ENCODE peak calls at places on chromosomes 2 and 18, in six cellular contexts. One of them, this sample, is unnamed.

GRCh38 chr2:29462293-29462692 is 347.1 kb downstream of the CLIP4 start:
- DNase-seq in RWPE2: no peak
- DNase-seq in fibroblast of pulmonary artery: peak
- DNase-seq in psoas muscle: no peak
- DNase-seq in prostate gland: no peak
- DNase-seq in brain microvascular endothelial cell: peak
- DNase-seq in this sample: no peak

GRCh38 chr2:172148246-172148645 is 45.5 kb upstream of the DLX2 start:
- DNase-seq in RWPE2: no peak
- DNase-seq in fibroblast of pulmonary artery: no peak
- DNase-seq in psoas muscle: no peak
- DNase-seq in prostate gland: no peak
- DNase-seq in brain microvascular endothelial cell: no peak
- DNase-seq in this sample: no peak

GRCh38 chr18:55501594-55502345 is 86.2 kb downstream of the TCF4 start:
- DNase-seq in RWPE2: no peak
- DNase-seq in fibroblast of pulmonary artery: peak
- DNase-seq in psoas muscle: no peak
- DNase-seq in prostate gland: no peak
- DNase-seq in brain microvascular endothelial cell: no peak
- DNase-seq in this sample: no peak

GRCh38 chr2:8488001-8488738 is 193.7 kb upstream of the ID2 start:
- DNase-seq in RWPE2: no peak
- DNase-seq in fibroblast of pulmonary artery: peak
- DNase-seq in psoas muscle: no peak
- DNase-seq in prostate gland: no peak
- DNase-seq in brain microvascular endothelial cell: no peak
- DNase-seq in this sample: no peak

GRCh38 chr2:104874230-104874629 is 20.3 kb downstream of the POU3F3 start:
- DNase-seq in RWPE2: no peak
- DNase-seq in fibroblast of pulmonary artery: no peak
- DNase-seq in psoas muscle: no peak
- DNase-seq in prostate gland: no peak
- DNase-seq in brain microvascular endothelial cell: no peak
- DNase-seq in this sample: no peak

GRCh38 chr2:142682528-142682927 is 194.9 kb upstream of the KYNU start:
- DNase-seq in RWPE2: no peak
- DNase-seq in fibroblast of pulmonary artery: peak
- DNase-seq in psoas muscle: no peak
- DNase-seq in prostate gland: no peak
- DNase-seq in brain microvascular endothelial cell: peak
- DNase-seq in this sample: no peak

GRCh38 chr2:43212931-43213330 is 13.5 kb downstream of the ZFP36L2 start:
- DNase-seq in RWPE2: no peak
- DNase-seq in fibroblast of pulmonary artery: no peak
- DNase-seq in psoas muscle: no peak
- DNase-seq in prostate gland: no peak
- DNase-seq in brain microvascular endothelial cell: no peak
- DNase-seq in this sample: no peak

GRCh38 chr2:223465793-223466192 is 136.4 kb downstream of the SCG2 start:
- DNase-seq in RWPE2: peak
- DNase-seq in fibroblast of pulmonary artery: peak
- DNase-seq in psoas muscle: peak
- DNase-seq in prostate gland: peak
- DNase-seq in brain microvascular endothelial cell: peak
- DNase-seq in this sample: no peak

GRCh38 chr18:68085251-68085650 is 568.7 kb upstream of the DSEL start:
- DNase-seq in RWPE2: no peak
- DNase-seq in fibroblast of pulmonary artery: no peak
- DNase-seq in psoas muscle: no peak
- DNase-seq in prostate gland: no peak
- DNase-seq in brain microvascular endothelial cell: no peak
- DNase-seq in this sample: no peak

GRCh38 chr2:206217743-206218520 is 56.5 kb upstream of the ZDBF2 start:
- DNase-seq in RWPE2: no peak
- DNase-seq in fibroblast of pulmonary artery: peak
- DNase-seq in psoas muscle: no peak
- DNase-seq in prostate gland: no peak
- DNase-seq in brain microvascular endothelial cell: no peak
- DNase-seq in this sample: no peak

GRCh38 chr2:25514043-25514627 is 159.2 kb downstream of the DTNB start:
- DNase-seq in RWPE2: no peak
- DNase-seq in fibroblast of pulmonary artery: no peak
- DNase-seq in psoas muscle: no peak
- DNase-seq in prostate gland: no peak
- DNase-seq in brain microvascular endothelial cell: no peak
- DNase-seq in this sample: no peak

GRCh38 chr2:81550277-81550676 is 1245.7 kb upstream of the LRRTM1 start:
- DNase-seq in RWPE2: no peak
- DNase-seq in fibroblast of pulmonary artery: no peak
- DNase-seq in psoas muscle: no peak
- DNase-seq in prostate gland: no peak
- DNase-seq in brain microvascular endothelial cell: no peak
- DNase-seq in this sample: no peak

GRCh38 chr2:200471324-200471848 is 38.5 kb downstream of the KCTD18 start:
- DNase-seq in RWPE2: no peak
- DNase-seq in fibroblast of pulmonary artery: peak
- DNase-seq in psoas muscle: no peak
- DNase-seq in prostate gland: no peak
- DNase-seq in brain microvascular endothelial cell: no peak
- DNase-seq in this sample: no peak

GRCh38 chr2:190533968-190534309 is 583 bp downstream of the NEMP2 start:
- DNase-seq in RWPE2: no peak
- DNase-seq in fibroblast of pulmonary artery: no peak
- DNase-seq in psoas muscle: no peak
- DNase-seq in prostate gland: no peak
- DNase-seq in brain microvascular endothelial cell: no peak
- DNase-seq in this sample: no peak

GRCh38 chr18:41530959-41531358 is 424.1 kb upstream of the PIK3C3 start:
- DNase-seq in RWPE2: no peak
- DNase-seq in fibroblast of pulmonary artery: no peak
- DNase-seq in psoas muscle: no peak
- DNase-seq in prostate gland: no peak
- DNase-seq in brain microvascular endothelial cell: no peak
- DNase-seq in this sample: no peak

GRCh38 chr2:200308421-200309295 is 2.2 kb downstream of the SPATS2L start:
- DNase-seq in RWPE2: no peak
- DNase-seq in fibroblast of pulmonary artery: peak
- DNase-seq in psoas muscle: no peak
- DNase-seq in prostate gland: peak
- DNase-seq in brain microvascular endothelial cell: no peak
- DNase-seq in this sample: no peak

GRCh38 chr2:230075988-230076631 is 7.4 kb upstream of the SLC16A14 start:
- DNase-seq in RWPE2: no peak
- DNase-seq in fibroblast of pulmonary artery: no peak
- DNase-seq in psoas muscle: no peak
- DNase-seq in prostate gland: no peak
- DNase-seq in brain microvascular endothelial cell: no peak
- DNase-seq in this sample: no peak

GRCh38 chr2:149629003-149629402 is 41.4 kb upstream of the MMADHC start:
- DNase-seq in RWPE2: no peak
- DNase-seq in fibroblast of pulmonary artery: no peak
- DNase-seq in psoas muscle: no peak
- DNase-seq in prostate gland: no peak
- DNase-seq in brain microvascular endothelial cell: no peak
- DNase-seq in this sample: no peak

GRCh38 chr2:81093031-81093430 is 788.5 kb upstream of the LRRTM1 start:
- DNase-seq in RWPE2: no peak
- DNase-seq in fibroblast of pulmonary artery: no peak
- DNase-seq in psoas muscle: no peak
- DNase-seq in prostate gland: no peak
- DNase-seq in brain microvascular endothelial cell: no peak
- DNase-seq in this sample: no peak

GRCh38 chr2:148244593-148245292 is 223.9 kb downstream of the MBD5 start:
- DNase-seq in RWPE2: no peak
- DNase-seq in fibroblast of pulmonary artery: peak
- DNase-seq in psoas muscle: no peak
- DNase-seq in prostate gland: no peak
- DNase-seq in brain microvascular endothelial cell: peak
- DNase-seq in this sample: no peak

GRCh38 chr2:54610700-54611099 is 112.8 kb upstream of the EML6 start:
- DNase-seq in RWPE2: no peak
- DNase-seq in fibroblast of pulmonary artery: no peak
- DNase-seq in psoas muscle: no peak
- DNase-seq in prostate gland: no peak
- DNase-seq in brain microvascular endothelial cell: no peak
- DNase-seq in this sample: no peak

GRCh38 chr2:81598437-81598836 is 1293.9 kb upstream of the LRRTM1 start:
- DNase-seq in RWPE2: no peak
- DNase-seq in fibroblast of pulmonary artery: no peak
- DNase-seq in psoas muscle: no peak
- DNase-seq in prostate gland: no peak
- DNase-seq in brain microvascular endothelial cell: no peak
- DNase-seq in this sample: no peak

GRCh38 chr18:78445880-78446279 is 533.7 kb upstream of the SALL3 start:
- DNase-seq in RWPE2: no peak
- DNase-seq in fibroblast of pulmonary artery: no peak
- DNase-seq in psoas muscle: no peak
- DNase-seq in prostate gland: no peak
- DNase-seq in brain microvascular endothelial cell: no peak
- DNase-seq in this sample: no peak

GRCh38 chr18:78448106-78448505 is 531.5 kb upstream of the SALL3 start:
- DNase-seq in RWPE2: no peak
- DNase-seq in fibroblast of pulmonary artery: no peak
- DNase-seq in psoas muscle: no peak
- DNase-seq in prostate gland: no peak
- DNase-seq in brain microvascular endothelial cell: no peak
- DNase-seq in this sample: no peak
- TF ChIP-seq CTCF in RWPE2: peak
- TF ChIP-seq CTCF in fibroblast of pulmonary artery: no peak
- TF ChIP-seq CTCF in psoas muscle: no peak
- TF ChIP-seq CTCF in prostate gland: no peak
- TF ChIP-seq CTCF in brain microvascular endothelial cell: no peak
- TF ChIP-seq CTCF in this sample: no peak

GRCh38 chr18:666628-667027 is 9.2 kb downstream of the TYMS start:
- DNase-seq in RWPE2: no peak
- DNase-seq in fibroblast of pulmonary artery: no peak
- DNase-seq in psoas muscle: no peak
- DNase-seq in prostate gland: no peak
- DNase-seq in brain microvascular endothelial cell: no peak
- DNase-seq in this sample: no peak

GRCh38 chr18:670456-670996 is 13.1 kb downstream of the TYMS start:
- DNase-seq in RWPE2: no peak
- DNase-seq in fibroblast of pulmonary artery: no peak
- DNase-seq in psoas muscle: no peak
- DNase-seq in prostate gland: no peak
- DNase-seq in brain microvascular endothelial cell: no peak
- DNase-seq in this sample: no peak

GRCh38 chr18:671405-671804 is 14.0 kb downstream of the TYMS start:
- DNase-seq in RWPE2: no peak
- DNase-seq in fibroblast of pulmonary artery: no peak
- DNase-seq in psoas muscle: no peak
- DNase-seq in prostate gland: no peak
- DNase-seq in brain microvascular endothelial cell: no peak
- DNase-seq in this sample: no peak

GRCh38 chr18:668263-668662 is 10.8 kb downstream of the TYMS start:
- DNase-seq in RWPE2: no peak
- DNase-seq in fibroblast of pulmonary artery: no peak
- DNase-seq in psoas muscle: no peak
- DNase-seq in prostate gland: no peak
- DNase-seq in brain microvascular endothelial cell: no peak
- DNase-seq in this sample: no peak

GRCh38 chr18:669077-669476 is 11.6 kb downstream of the TYMS start:
- DNase-seq in RWPE2: no peak
- DNase-seq in fibroblast of pulmonary artery: no peak
- DNase-seq in psoas muscle: no peak
- DNase-seq in prostate gland: no peak
- DNase-seq in brain microvascular endothelial cell: no peak
- DNase-seq in this sample: no peak
- TF ChIP-seq CTCF in RWPE2: no peak
- TF ChIP-seq CTCF in fibroblast of pulmonary artery: no peak
- TF ChIP-seq CTCF in psoas muscle: no peak
- TF ChIP-seq CTCF in prostate gland: no peak
- TF ChIP-seq CTCF in brain microvascular endothelial cell: no peak
- TF ChIP-seq CTCF in this sample: no peak

GRCh38 chr18:79449551-79450288 is 54.0 kb downstream of the NFATC1 start:
- DNase-seq in RWPE2: no peak
- DNase-seq in fibroblast of pulmonary artery: no peak
- DNase-seq in psoas muscle: no peak
- DNase-seq in prostate gland: no peak
- DNase-seq in brain microvascular endothelial cell: no peak
- DNase-seq in this sample: no peak

GRCh38 chr18:79452190-79452990 is 56.7 kb downstream of the NFATC1 start:
- DNase-seq in RWPE2: no peak
- DNase-seq in fibroblast of pulmonary artery: no peak
- DNase-seq in psoas muscle: no peak
- DNase-seq in prostate gland: no peak
- DNase-seq in brain microvascular endothelial cell: no peak
- DNase-seq in this sample: no peak

GRCh38 chr18:79450289-79450920 is 54.7 kb downstream of the NFATC1 start:
- DNase-seq in RWPE2: no peak
- DNase-seq in fibroblast of pulmonary artery: no peak
- DNase-seq in psoas muscle: no peak
- DNase-seq in prostate gland: no peak
- DNase-seq in brain microvascular endothelial cell: no peak
- DNase-seq in this sample: no peak

GRCh38 chr18:79452991-79453645 is 57.4 kb downstream of the NFATC1 start:
- DNase-seq in RWPE2: no peak
- DNase-seq in fibroblast of pulmonary artery: no peak
- DNase-seq in psoas muscle: no peak
- DNase-seq in prostate gland: no peak
- DNase-seq in brain microvascular endothelial cell: no peak
- DNase-seq in this sample: no peak

DNA sequence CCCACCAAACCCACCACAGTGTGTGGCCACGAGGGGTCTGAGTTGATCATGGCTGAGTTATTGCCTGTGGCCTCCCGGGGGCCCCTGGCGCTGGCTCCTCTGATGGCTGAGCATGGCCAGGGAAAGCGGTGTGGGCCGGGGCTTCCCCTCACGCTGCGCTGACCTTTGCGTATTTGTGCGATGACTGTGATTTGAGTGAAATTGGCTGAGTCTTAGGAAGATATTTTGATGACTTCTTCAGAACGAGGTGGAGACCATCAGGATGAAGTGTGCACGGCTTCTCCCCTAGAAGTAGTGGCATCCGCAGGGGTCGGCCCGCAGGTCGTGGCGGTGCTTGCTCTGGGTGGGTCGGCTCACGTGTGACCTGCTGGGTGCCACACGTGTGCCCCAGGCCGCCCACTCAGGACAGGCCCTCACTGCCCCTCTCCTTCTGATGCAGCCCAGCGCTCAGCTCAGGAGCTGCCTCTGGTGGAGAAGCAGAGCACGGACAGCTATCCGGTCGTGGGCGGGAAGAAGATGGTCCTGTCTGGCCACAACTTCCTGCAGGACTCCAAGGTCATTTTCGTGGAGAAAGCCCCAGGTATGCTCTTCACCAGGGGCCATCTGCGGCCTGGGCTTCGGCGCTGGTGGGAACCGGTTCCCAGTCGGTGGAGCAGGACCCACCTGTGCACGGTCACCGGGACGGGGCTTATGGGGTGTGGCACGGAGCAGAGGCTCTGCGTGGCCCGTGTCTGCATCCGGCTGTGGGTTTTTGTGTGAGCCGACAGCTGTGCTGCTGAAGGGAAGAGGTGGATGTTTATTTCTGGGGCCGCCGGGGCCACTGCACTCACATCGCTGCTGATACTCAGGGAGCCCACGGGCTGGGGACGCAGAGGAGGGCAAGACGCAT is 55.8 kb downstream of the NFATC1 start:
- DNase-seq in RWPE2: no peak
- DNase-seq in fibroblast of pulmonary artery: no peak
- DNase-seq in psoas muscle: no peak
- DNase-seq in prostate gland: no peak
- DNase-seq in brain microvascular endothelial cell: no peak
- DNase-seq in this sample: no peak
- TF ChIP-seq CTCF in RWPE2: no peak
- TF ChIP-seq CTCF in fibroblast of pulmonary artery: no peak
- TF ChIP-seq CTCF in psoas muscle: no peak
- TF ChIP-seq CTCF in prostate gland: no peak
- TF ChIP-seq CTCF in brain microvascular endothelial cell: peak
- TF ChIP-seq CTCF in this sample: peak

GRCh38 chr2:179936654-179937053 is 70.4 kb downstream of the CWC22 start:
- DNase-seq in RWPE2: no peak
- DNase-seq in fibroblast of pulmonary artery: peak
- DNase-seq in psoas muscle: no peak
- DNase-seq in prostate gland: no peak
- DNase-seq in brain microvascular endothelial cell: no peak
- DNase-seq in this sample: no peak
- TF ChIP-seq CTCF in RWPE2: peak
- TF ChIP-seq CTCF in fibroblast of pulmonary artery: peak
- TF ChIP-seq CTCF in psoas muscle: peak
- TF ChIP-seq CTCF in prostate gland: no peak
- TF ChIP-seq CTCF in brain microvascular endothelial cell: peak
- TF ChIP-seq CTCF in this sample: peak